ENCODE peak calls at places on chromosome 5, in nine cellular contexts. V is CD4-positive, CD25-positive, alpha-beta regulatory T cell; Q is A673; W is IMR-90; C is CD4-positive, alpha-beta memory T cell; T is transverse colon; O is GM23248; J is ascending aorta; N is heart right ventricle. Y is an unnamed sample. For H3K36me3 and H3K9me3, the result is how much of the 10 kb centered on the place peaks cover.

GRCh38 chr5:15995206-15996052 is 184.2 kb downstream of the MARCHF11 start:
- DNase-seq in V (no peak), Q (peak), W (peak), C (no peak), T (no peak), O (peak), J (no peak), N (no peak), Y (peak)

GRCh38 chr5:10863763-10864383 is 102.8 kb upstream of the DAP start:
- DNase-seq in V (peak), Q (peak), W (peak), C (peak), T (peak), O (peak), J (no peak), N (peak), Y (peak)

GRCh38 chr5:42951169-42951846 is 88.8 kb downstream of the ANXA2R start:
- DNase-seq in V (peak), Q (peak), W (peak), C (peak), T (peak), O (peak), J (peak), N (peak), Y (no peak)

GRCh38 chr5:147887026-147887627 is 8.6 kb downstream of the SCGB3A2 start:
- DNase-seq in V (no peak), Q (peak), W (peak), C (no peak), T (no peak), O (peak), J (no peak), N (no peak), Y (peak)

GRCh38 chr5:55853818-55854217 is 2.7 kb downstream of the IL31RA start:
- DNase-seq in V (no peak), Q (peak), W (peak), C (no peak), T (no peak), O (peak), J (no peak), N (no peak), Y (no peak)

GRCh38 chr5:97550164-97550563 is 367.1 kb upstream of the RIOK2 start:
- DNase-seq in V (no peak), Q (peak), W (peak), C (no peak), T (no peak), O (peak), J (no peak), N (no peak), Y (no peak)

GRCh38 chr5:173578947-173579615 is 37.4 kb downstream of the BOD1 start:
- DNase-seq in V (no peak), Q (no peak), W (no peak), C (no peak), T (no peak), O (no peak), J (no peak), N (no peak), Y (no peak)

GRCh38 chr5:1751864-1752822 is 47.5 kb downstream of the MRPL36 start:
- DNase-seq in V (no peak), Q (no peak), W (no peak), C (no peak), T (no peak), O (no peak), J (peak), N (no peak), Y (no peak)

GRCh38 chr5:82312373-82312856 is 34.3 kb upstream of the RPS23 start:
- DNase-seq in V (no peak), Q (peak), W (peak), C (peak), T (peak), O (peak), J (peak), N (peak), Y (peak)

GRCh38 chr5:73901455-73901854 is 275.5 kb downstream of the ARHGEF28 start:
- DNase-seq in V (no peak), Q (no peak), W (no peak), C (no peak), T (peak), O (no peak), J (no peak), N (no peak), Y (no peak)

GRCh38 chr5:93890657-93891056 is 149.3 kb upstream of the POU5F2 start:
- DNase-seq in V (no peak), Q (no peak), W (no peak), C (no peak), T (no peak), O (peak), J (no peak), N (no peak), Y (no peak)

GRCh38 chr5:107993341-107993740 is 322.6 kb upstream of the EFNA5 start:
- DNase-seq in V (no peak), Q (no peak), W (no peak), C (no peak), T (no peak), O (no peak), J (no peak), N (no peak), Y (no peak)

GRCh38 chr5:180598797-180599589 is 7.7 kb upstream of the SCGB3A1 start:
- DNase-seq in V (no peak), Q (no peak), W (no peak), C (no peak), T (no peak), O (no peak), J (peak), N (peak), Y (peak)

GRCh38 chr5:98827161-98827560 is 53.7 kb downstream of the RGMB start:
- DNase-seq in V (peak), Q (peak), W (peak), C (no peak), T (no peak), O (peak), J (no peak), N (no peak), Y (no peak)

GRCh38 chr5:96316487-96316886 is 116.6 kb downstream of the PCSK1 start:
- DNase-seq in V (no peak), Q (no peak), W (no peak), C (no peak), T (no peak), O (peak), J (no peak), N (no peak), Y (no peak)

GRCh38 chr5:153445875-153446567 is 44.4 kb upstream of the GRIA1 start:
- DNase-seq in V (no peak), Q (peak), W (no peak), C (no peak), T (no peak), O (peak), J (peak), N (peak), Y (no peak)

GRCh38 chr5:145446412-145446811 is 388.7 kb downstream of the PRELID2 start:
- DNase-seq in V (no peak), Q (no peak), W (no peak), C (no peak), T (no peak), O (no peak), J (no peak), N (no peak), Y (no peak)

GRCh38 chr5:14816999-14817761 is 54.4 kb downstream of the ANKH start:
- DNase-seq in V (no peak), Q (peak), W (peak), C (no peak), T (no peak), O (peak), J (peak), N (no peak), Y (no peak)

GRCh38 chr5:77630246-77631165 is 8.0 kb downstream of the OTP start:
- DNase-seq in V (no peak), Q (peak), W (no peak), C (no peak), T (peak), O (peak), J (no peak), N (no peak), Y (peak)

GRCh38 chr5:5497132-5497748 is 74.8 kb downstream of the ICE1 start:
- DNase-seq in V (peak), Q (peak), W (peak), C (peak), T (peak), O (peak), J (peak), N (peak), Y (peak)

GRCh38 chr5:1329111-1329579 is 15.8 kb downstream of the CLPTM1L start:
- DNase-seq in V (no peak), Q (no peak), W (no peak), C (no peak), T (peak), O (no peak), J (no peak), N (no peak), Y (no peak)

GRCh38 chr5:53560506-53561191 is at the start of gene NDUFS4:
- DNase-seq in V (peak), Q (peak), W (peak), C (peak), T (peak), O (peak), J (peak), N (peak), Y (peak)

GRCh38 chr5:39201795-39202593 is 17.4 kb downstream of the FYB1 start:
- DNase-seq in V (no peak), Q (no peak), W (no peak), C (no peak), T (no peak), O (no peak), J (no peak), N (no peak), Y (no peak)

GRCh38 chr5:39201160-39201794 is 18.1 kb downstream of the FYB1 start:
- DNase-seq in V (no peak), Q (no peak), W (no peak), C (no peak), T (no peak), O (no peak), J (no peak), N (no peak), Y (no peak)

GRCh38 chr5:39199335-39199734 is 20.0 kb downstream of the FYB1 start:
- DNase-seq in V (no peak), Q (no peak), W (no peak), C (no peak), T (no peak), O (peak), J (no peak), N (no peak), Y (no peak)

GRCh38 chr5:39198080-39198479 is 21.3 kb downstream of the FYB1 start:
- DNase-seq in V (no peak), Q (no peak), W (no peak), C (no peak), T (no peak), O (no peak), J (no peak), N (no peak), Y (no peak)

DNA sequence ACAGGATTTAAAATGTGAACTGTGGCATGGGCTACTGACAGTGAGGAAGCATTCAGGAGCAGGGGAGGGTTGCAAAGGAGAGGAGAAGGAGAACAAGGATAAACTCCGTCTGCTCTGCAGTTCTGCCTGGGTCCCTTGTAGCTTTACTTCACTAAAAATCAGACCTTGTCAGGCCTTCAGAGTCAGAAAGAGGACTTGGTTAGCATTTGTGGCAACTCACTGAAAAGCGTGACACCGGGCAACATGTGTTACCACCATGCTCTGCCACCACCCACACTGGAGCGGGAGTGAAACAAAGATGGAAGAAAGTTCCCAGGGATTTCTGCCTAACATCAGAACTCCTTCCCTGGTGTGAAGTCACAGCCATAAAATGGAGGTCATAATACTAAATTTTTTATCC is 19.3 kb downstream of the FYB1 start:
- DNase-seq in V (no peak), Q (no peak), W (no peak), C (no peak), T (no peak), O (no peak), J (no peak), N (no peak), Y (no peak)
- H3K4me3 ChIP-seq in V (peak), Q (no peak), W (no peak), C (peak), T (no peak), O (no peak), J (no peak), N (no peak), Y (no peak)

DNA sequence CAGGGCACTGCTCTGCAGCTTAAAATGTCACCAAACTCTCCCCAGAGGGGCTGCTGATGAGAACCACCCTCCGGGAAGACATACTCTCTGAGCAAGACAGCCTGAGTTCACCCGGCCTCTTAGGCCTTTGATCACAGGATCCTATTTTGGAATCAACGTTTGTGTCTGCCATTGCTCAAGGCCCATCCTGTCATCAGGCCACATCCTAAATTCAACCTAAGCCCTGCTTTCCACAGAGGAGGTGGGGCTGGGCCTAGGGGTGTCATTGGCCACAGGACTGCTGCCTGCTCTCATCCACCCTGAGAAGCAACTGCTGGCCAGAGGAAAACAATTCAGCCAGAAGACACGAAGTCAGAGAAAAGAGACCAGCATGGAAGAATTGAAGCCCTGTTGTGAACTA is 351.1 kb upstream of the IRX2 start:
- DNase-seq in V (no peak), Q (no peak), W (no peak), C (no peak), T (no peak), O (no peak), J (no peak), N (no peak), Y (no peak)
- H3K36me3 ChIP-seq in V (under half), Q (under half), W (under half), C (under half), T (under half), O (under half), J (under half), N (under half), Y (under half)

GRCh38 chr5:79858097-79858723 is 132.9 kb downstream of the MTX3 start:
- DNase-seq in V (peak), Q (peak), W (peak), C (peak), T (peak), O (peak), J (peak), N (peak), Y (peak)
- H3K9me3 ChIP-seq in V (under half), Q (under half), W (under half), C (under half), T (under half), O (under half), J (under half), N (under half), Y (under half)

GRCh38 chr5:160467555-160468418 is 46.1 kb downstream of the PTTG1 start:
- DNase-seq in V (peak), Q (peak), W (peak), C (peak), T (peak), O (peak), J (peak), N (peak), Y (peak)
- H3K4me3 ChIP-seq in V (peak), Q (no peak), W (no peak), C (peak), T (no peak), O (peak), J (no peak), N (peak), Y (no peak)

GRCh38 chr5:68229416-68229815 is 13.9 kb downstream of the PIK3R1 start:
- DNase-seq in V (no peak), Q (no peak), W (no peak), C (no peak), T (no peak), O (no peak), J (no peak), N (no peak), Y (no peak)
- H3K36me3 ChIP-seq in V (under half), Q (under half), W (under half), C (under half), T (under half), O (under half), J (under half), N (under half), Y (under half)

GRCh38 chr5:179115307-179115706 is 55.1 kb downstream of the ZNF354C start:
- DNase-seq in V (no peak), Q (no peak), W (no peak), C (no peak), T (no peak), O (no peak), J (no peak), N (no peak), Y (no peak)
- H3K9me3 ChIP-seq in V (under half), Q (under half), W (under half), C (under half), T (under half), O (under half), J (under half), N (under half), Y (under half)

DNA sequence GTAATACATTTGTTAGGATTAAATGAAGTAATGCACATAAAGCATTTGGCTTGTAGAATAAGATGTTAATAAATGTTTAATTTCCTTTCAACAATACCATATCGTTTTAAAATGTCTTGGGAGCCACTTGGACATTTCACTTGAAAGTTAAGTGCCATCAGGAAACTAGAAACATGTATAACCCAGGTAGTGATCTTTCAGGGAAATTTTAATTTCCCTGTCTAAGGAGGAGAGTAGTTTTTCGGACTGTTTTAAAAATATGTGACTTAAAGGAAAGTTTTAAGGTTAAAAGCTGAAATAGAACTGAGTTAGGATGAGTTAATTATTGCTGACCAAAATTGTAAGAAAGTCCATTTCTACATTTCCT is 18.0 kb downstream of the CDC42SE2 start:
- DNase-seq in V (no peak), Q (no peak), W (no peak), C (no peak), T (no peak), O (no peak), J (no peak), N (no peak), Y (no peak)
- H3K4me3 ChIP-seq in V (peak), Q (no peak), W (no peak), C (peak), T (no peak), O (no peak), J (no peak), N (no peak), Y (no peak)

GRCh38 chr5:169178269-169178668 is 122.7 kb downstream of the SLIT3 start:
- DNase-seq in V (no peak), Q (no peak), W (no peak), C (no peak), T (no peak), O (no peak), J (no peak), N (no peak), Y (no peak)
- H3K36me3 ChIP-seq in V (under half), Q (under half), W (under half), C (under half), T (under half), O (under half), J (under half), N (under half), Y (under half)